ENCODE peak calls at places on chromosomes 2 and 18, in six cellular contexts. Z is HFFc6, T is astrocyte of the spinal cord, R is progenitor cell of endocrine pancreas, C is stomach, M is NB4. G is an unnamed sample.

GRCh38 chr2:222895143-222895542 is 34.3 kb downstream of the ACSL3 start:
- DNase-seq in Z (no peak), T (no peak), R (no peak), C (no peak), M (no peak), G (no peak)

GRCh38 chr2:119011162-119011909 is 69.3 kb downstream of the MARCO start:
- DNase-seq in Z (no peak), T (peak), R (peak), C (peak), M (peak), G (peak)

GRCh38 chr2:217467331-217467730 is 535.5 kb downstream of the TNS1 start:
- DNase-seq in Z (no peak), T (no peak), R (no peak), C (no peak), M (no peak), G (no peak)

GRCh38 chr2:9699139-9699823 is 68.5 kb upstream of the YWHAQ start:
- DNase-seq in Z (peak), T (peak), R (no peak), C (no peak), M (no peak), G (no peak)

GRCh38 chr2:158291544-158292175 is 164.9 kb downstream of the CCDC148 start:
- DNase-seq in Z (no peak), T (no peak), R (no peak), C (no peak), M (no peak), G (no peak)

GRCh38 chr2:116319001-116319400 is 1495.5 kb upstream of the DDX18 start:
- DNase-seq in Z (no peak), T (no peak), R (no peak), C (no peak), M (no peak), G (no peak)

GRCh38 chr18:32418148-32418547 is 52.5 kb downstream of the GAREM1 start:
- DNase-seq in Z (no peak), T (no peak), R (no peak), C (no peak), M (no peak), G (no peak)

GRCh38 chr2:100588071-100588786 is 25.4 kb downstream of the PDCL3 start:
- DNase-seq in Z (peak), T (peak), R (no peak), C (no peak), M (peak), G (no peak)

GRCh38 chr2:223751012-223751411 is 86.4 kb downstream of the AP1S3 start:
- DNase-seq in Z (no peak), T (no peak), R (no peak), C (no peak), M (no peak), G (no peak)

GRCh38 chr2:231926180-231926741 is at the start of gene NPPC:
- DNase-seq in Z (peak), T (peak), R (peak), C (peak), M (peak), G (peak)

GRCh38 chr2:41197781-41198180 is 745.9 kb upstream of the SLC8A1 start:
- DNase-seq in Z (no peak), T (peak), R (no peak), C (no peak), M (no peak), G (no peak)

GRCh38 chr2:160666019-160666676 is 172.5 kb upstream of the RBMS1 start:
- DNase-seq in Z (peak), T (peak), R (no peak), C (no peak), M (peak), G (no peak)

GRCh38 chr2:60530660-60531276 is 22.7 kb downstream of the BCL11A start:
- DNase-seq in Z (no peak), T (peak), R (peak), C (peak), M (peak), G (peak)

GRCh38 chr2:15965564-15966019 is 25.2 kb downstream of the MYCN start:
- DNase-seq in Z (no peak), T (no peak), R (no peak), C (peak), M (no peak), G (no peak)

GRCh38 chr18:56148373-56148772 is 490.0 kb downstream of the TXNL1 start:
- DNase-seq in Z (peak), T (peak), R (no peak), C (no peak), M (no peak), G (no peak)

GRCh38 chr2:9889812-9890261 is 46.6 kb downstream of the TAF1B start:
- DNase-seq in Z (no peak), T (no peak), R (no peak), C (no peak), M (no peak), G (no peak)

GRCh38 chr2:109410021-109410815 is 203.5 kb downstream of the SEPTIN10 start:
- DNase-seq in Z (no peak), T (peak), R (no peak), C (no peak), M (no peak), G (peak)

GRCh38 chr18:6004119-6004518 is 108.8 kb upstream of the TMEM200C start:
- DNase-seq in Z (no peak), T (no peak), R (no peak), C (no peak), M (no peak), G (no peak)

GRCh38 chr18:41870817-41871216 is 84.2 kb upstream of the PIK3C3 start:
- DNase-seq in Z (no peak), T (no peak), R (no peak), C (no peak), M (no peak), G (no peak)

GRCh38 chr18:61710082-61710620 is 182.7 kb downstream of the RNF152 start:
- DNase-seq in Z (no peak), T (no peak), R (no peak), C (no peak), M (no peak), G (no peak)

GRCh38 chr2:231132126-231132525 is 7.3 kb upstream of the HTR2B start:
- DNase-seq in Z (peak), T (no peak), R (no peak), C (no peak), M (no peak), G (no peak)

GRCh38 chr2:229409751-229410181 is 138.7 kb upstream of the PID1 start:
- DNase-seq in Z (no peak), T (no peak), R (no peak), C (no peak), M (no peak), G (no peak)

GRCh38 chr2:60633615-60634014 is 80.2 kb upstream of the BCL11A start:
- DNase-seq in Z (no peak), T (no peak), R (no peak), C (no peak), M (no peak), G (no peak)

GRCh38 chr2:144156736-144157645 is 362.9 kb downstream of the ZEB2 start:
- DNase-seq in Z (no peak), T (no peak), R (no peak), C (no peak), M (peak), G (no peak)

GRCh38 chr2:146229513-146230155 is 1615.2 kb upstream of the ACVR2A start:
- DNase-seq in Z (no peak), T (no peak), R (no peak), C (no peak), M (no peak), G (no peak)

GRCh38 chr2:216219866-216220265 is 110.7 kb downstream of the XRCC5 start:
- DNase-seq in Z (no peak), T (no peak), R (no peak), C (no peak), M (no peak), G (no peak)

GRCh38 chr2:216217904-216218260 is 108.7 kb downstream of the XRCC5 start:
- DNase-seq in Z (no peak), T (no peak), R (no peak), C (no peak), M (no peak), G (no peak)

GRCh38 chr2:216216951-216217903 is 108.1 kb downstream of the XRCC5 start:
- DNase-seq in Z (peak), T (peak), R (no peak), C (no peak), M (peak), G (no peak)

GRCh38 chr2:216214768-216215167 is 105.6 kb downstream of the XRCC5 start:
- DNase-seq in Z (no peak), T (no peak), R (no peak), C (no peak), M (no peak), G (no peak)

DNA sequence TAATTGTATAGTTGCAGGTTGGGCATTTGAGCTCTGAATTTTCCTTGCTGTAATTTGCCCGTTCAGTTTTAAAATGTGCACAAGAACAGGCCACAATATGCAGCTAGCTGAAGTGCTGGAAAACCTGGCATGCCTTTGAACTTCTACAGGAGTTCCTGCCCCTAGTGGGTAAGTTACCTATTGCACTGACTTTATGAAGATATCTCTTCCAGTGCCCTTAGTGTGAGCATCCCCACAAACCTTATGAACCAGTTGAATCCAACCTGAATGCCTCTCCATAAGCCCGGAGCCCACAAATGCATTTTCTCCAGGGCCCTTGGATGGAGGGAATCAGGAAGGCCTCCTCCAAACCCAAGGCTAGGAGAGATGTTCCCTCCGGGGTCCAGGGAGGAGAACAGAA is 106.8 kb downstream of the XRCC5 start:
- DNase-seq in Z (peak), T (no peak), R (no peak), C (no peak), M (peak), G (no peak)
- TF ChIP-seq CTCF in Z (peak), T (peak), R (peak), C (no peak), M (peak), G (no peak)

GRCh38 chr2:154173919-154174318 is 302.2 kb downstream of the GALNT13 start:
- DNase-seq in Z (no peak), T (no peak), R (no peak), C (no peak), M (no peak), G (no peak)
- TF ChIP-seq CTCF in Z (no peak), T (no peak), R (no peak), C (no peak), M (no peak), G (no peak)

GRCh38 chr2:27823564-27823963 is 52.0 kb downstream of the MRPL33 start:
- DNase-seq in Z (no peak), T (no peak), R (no peak), C (no peak), M (no peak), G (no peak)
- TF ChIP-seq CTCF in Z (no peak), T (no peak), R (no peak), C (no peak), M (no peak), G (no peak)

DNA sequence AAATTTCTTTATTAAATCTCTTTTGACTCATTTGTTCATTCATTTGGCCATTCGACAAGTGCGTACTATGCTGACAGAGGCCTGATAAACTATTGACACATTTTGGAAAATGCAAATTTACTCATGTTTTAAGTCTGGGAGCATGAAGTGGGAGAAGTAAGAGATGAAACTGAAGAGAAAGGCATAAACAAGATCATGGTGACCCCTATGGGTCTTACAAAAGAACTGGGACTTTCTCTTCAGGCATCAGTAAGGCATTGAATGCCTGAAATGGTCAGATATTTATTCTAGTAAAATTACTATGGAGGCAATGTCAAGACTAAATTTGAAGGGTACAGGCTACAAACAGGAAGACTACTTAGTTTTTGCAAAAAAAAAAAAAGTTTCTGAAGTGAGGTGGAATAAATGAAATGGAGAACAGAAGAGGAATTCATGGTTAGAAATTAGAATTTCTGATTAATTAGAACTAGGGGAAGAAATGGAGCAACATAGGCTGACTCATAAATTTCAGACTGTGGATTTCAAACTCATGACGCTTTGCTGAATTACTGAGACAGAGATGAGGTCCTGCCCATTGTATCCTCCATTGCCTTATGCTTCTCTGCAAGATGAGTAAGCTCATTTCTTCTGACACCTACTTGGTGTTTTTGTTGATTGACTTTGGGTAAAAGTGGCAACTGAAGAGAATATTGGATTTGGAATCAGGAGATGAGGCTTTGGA is 32.7 kb downstream of the VSNL1 start:
- DNase-seq in Z (no peak), T (peak), R (no peak), C (no peak), M (no peak), G (no peak)
- TF ChIP-seq CTCF in Z (no peak), T (peak), R (peak), C (no peak), M (no peak), G (peak)

DNA sequence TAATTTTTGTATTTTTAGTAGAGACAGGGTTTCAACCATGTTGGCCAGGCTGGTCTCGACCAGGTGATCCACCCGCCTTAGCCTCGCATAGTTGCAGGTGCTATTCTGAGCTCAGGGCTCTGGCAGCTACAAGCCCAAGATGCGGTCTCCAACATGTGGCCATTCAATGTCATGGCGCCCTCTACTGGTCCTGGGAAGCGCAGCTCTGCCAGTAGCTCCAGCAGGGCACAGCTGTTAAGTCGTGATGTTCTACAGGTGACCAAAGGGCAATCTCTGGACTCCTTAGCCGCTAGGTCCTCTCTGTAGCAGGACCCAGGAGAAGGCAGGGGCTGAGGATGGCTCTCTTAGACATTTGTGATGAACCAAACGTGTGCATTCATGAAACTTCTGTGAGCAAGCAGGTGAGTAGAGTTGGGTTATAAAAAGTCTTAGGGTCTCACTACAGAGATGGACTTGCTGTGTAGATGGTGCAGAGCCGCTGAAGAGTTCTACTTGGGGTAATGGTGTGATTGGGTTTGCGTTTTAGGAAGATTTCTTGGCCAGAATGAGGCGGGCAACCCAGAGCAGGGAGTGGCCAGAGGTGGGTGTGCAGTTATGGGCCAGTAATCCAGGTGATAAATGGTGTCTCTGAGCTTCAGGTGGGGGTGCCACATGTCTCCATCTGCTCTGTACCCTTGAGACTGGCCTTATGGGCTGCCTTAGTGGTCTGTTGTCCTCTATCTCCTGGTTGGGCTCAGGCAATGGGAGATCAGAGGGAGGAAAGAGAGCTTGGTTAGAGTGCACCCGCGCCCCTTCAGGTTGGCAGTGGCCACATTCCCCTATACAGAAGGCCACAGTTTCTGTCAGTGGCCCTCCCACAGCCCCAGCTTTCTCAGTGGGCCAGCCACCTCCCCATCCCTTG is 31.0 kb downstream of the IL37 start:
- DNase-seq in Z (peak), T (peak), R (peak), C (peak), M (peak), G (peak)
- TF ChIP-seq CTCF in Z (peak), T (peak), R (peak), C (no peak), M (peak), G (peak)

GRCh38 chr2:198055726-198056125 is 251.3 kb downstream of the PLCL1 start:
- DNase-seq in Z (no peak), T (no peak), R (no peak), C (no peak), M (no peak), G (no peak)
- TF ChIP-seq CTCF in Z (no peak), T (no peak), R (no peak), C (no peak), M (no peak), G (no peak)

GRCh38 chr2:46086578-46087070 is 210.6 kb upstream of the EPAS1 start:
- DNase-seq in Z (no peak), T (no peak), R (no peak), C (no peak), M (no peak), G (no peak)

GRCh38 chr2:46091961-46092667 is 205.1 kb upstream of the EPAS1 start:
- DNase-seq in Z (no peak), T (no peak), R (no peak), C (no peak), M (no peak), G (no peak)

GRCh38 chr2:46087492-46087891 is 209.7 kb upstream of the EPAS1 start:
- DNase-seq in Z (no peak), T (no peak), R (no peak), C (no peak), M (no peak), G (no peak)

GRCh38 chr2:46094689-46095088 is 202.5 kb upstream of the EPAS1 start:
- DNase-seq in Z (no peak), T (no peak), R (no peak), C (no peak), M (no peak), G (no peak)

GRCh38 chr2:46091004-46091403 is 206.2 kb upstream of the EPAS1 start:
- DNase-seq in Z (no peak), T (no peak), R (no peak), C (no peak), M (no peak), G (no peak)
- TF ChIP-seq CTCF in Z (peak), T (no peak), R (no peak), C (no peak), M (no peak), G (no peak)